ENCODE peak calls at places on chromosomes 2 and 18, in four cellular contexts. R, P, U and G are unnamed samples.

GRCh38 chr2:232330068-232330999 is 48.2 kb upstream of the ALPP start:
- DNase-seq in R (no peak), U (no peak), P (no peak), G (no peak)

GRCh38 chr2:72745679-72746368 is 80.0 kb downstream of the EXOC6B start:
- DNase-seq in U (no peak), P (no peak), R (peak; percentile 42), G (no peak)

GRCh38 chr2:72782520-72782919 is 43.3 kb downstream of the EXOC6B start:
- DNase-seq in R (no peak), P (no peak), U (no peak), G (no peak)

GRCh38 chr2:233789554-233789953 is 11.4 kb downstream of the MROH2A start:
- DNase-seq in R (no peak), U (no peak), P (peak; percentile 14), G (no peak)

GRCh38 chr2:208000701-208001395 is 24.5 kb downstream of the PLEKHM3 start:
- DNase-seq in U (no peak), R (no peak), P (no peak), G (no peak)

GRCh38 chr2:128641421-128642095 is 322.9 kb upstream of the HS6ST1 start:
- DNase-seq in R (no peak), P (peak; percentile 17), U (no peak), G (no peak)

GRCh38 chr18:35415511-35416427 is 38.6 kb upstream of the ZNF396 start:
- DNase-seq in U (no peak), P (no peak), R (peak; percentile 37), G (no peak)

GRCh38 chr2:148184967-148185366 is 164.1 kb downstream of the MBD5 start:
- DNase-seq in R (no peak), U (no peak), P (no peak), G (no peak)

GRCh38 chr18:36531636-36532035 is 234.1 kb downstream of the FHOD3 start:
- DNase-seq in R (no peak), U (no peak), P (no peak), G (no peak)

GRCh38 chr2:199128476-199129214 is 329.1 kb downstream of the SATB2 start:
- DNase-seq in U (no peak), P (no peak), R (no peak), G (no peak)

GRCh38 chr2:70627499-70627898 is 73.9 kb upstream of the TGFA start:
- DNase-seq in P (no peak), R (no peak), U (no peak), G (no peak)

GRCh38 chr18:6714027-6714426 is 15.5 kb upstream of the ARHGAP28 start:
- DNase-seq in U (no peak), P (no peak), R (no peak), G (no peak)

GRCh38 chr2:195656131-195656858 is 731 bp upstream of the SLC39A10 start:
- DNase-seq in P (no peak), U (no peak), R (no peak), G (no peak)

GRCh38 chr2:223576873-223577272 is 25.3 kb downstream of the SCG2 start:
- DNase-seq in R (peak; percentile 98), U (no peak), P (no peak), G (no peak)

GRCh38 chr2:71692621-71693277 is 239.4 kb downstream of the DYSF start:
- DNase-seq in P (no peak), U (no peak), R (no peak), G (no peak)

GRCh38 chr2:66435963-66436362 is 1.0 kb downstream of the MEIS1 start:
- DNase-seq in R (no peak), P (no peak), U (no peak), G (no peak)

GRCh38 chr2:59932341-59932740 is 621.1 kb downstream of the BCL11A start:
- DNase-seq in R (no peak), P (no peak), U (no peak), G (no peak)

GRCh38 chr2:127514485-127514884 is 11.8 kb downstream of the IWS1 start:
- DNase-seq in R (no peak), P (no peak), U (no peak), G (peak; percentile 70)

GRCh38 chr2:105796131-105796638 is 51.5 kb downstream of the NCK2 start:
- DNase-seq in R (no peak), P (no peak), U (no peak), G (no peak)

GRCh38 chr2:221758076-221758475 is 186.0 kb upstream of the EPHA4 start:
- DNase-seq in P (no peak), U (no peak), R (no peak), G (no peak)

GRCh38 chr2:69196327-69197117 is 183.5 kb downstream of the ANTXR1 start:
- DNase-seq in R (peak; percentile 90), P (no peak), U (no peak), G (no peak)

GRCh38 chr2:26758790-26759321 is 5.2 kb upstream of the SLC35F6 start:
- DNase-seq in P (peak; percentile 83), U (no peak), R (no peak), G (no peak)

GRCh38 chr18:6795307-6795706 is 65.8 kb downstream of the ARHGAP28 start:
- DNase-seq in R (no peak), U (no peak), P (no peak), G (no peak)

GRCh38 chr2:182638652-182639051 is 77.4 kb upstream of the DNAJC10 start:
- DNase-seq in U (no peak), R (no peak), P (no peak), G (no peak)

GRCh38 chr2:182463760-182464159 is 36.9 kb upstream of the PDE1A start:
- DNase-seq in P (no peak), U (no peak), R (no peak), G (no peak)

GRCh38 chr2:152405206-152406118 is 70.5 kb downstream of the FMNL2 start:
- DNase-seq in P (no peak), U (no peak), R (no peak), G (no peak)

GRCh38 chr18:34659579-34660517 is 50.2 kb upstream of the DTNA start:
- DNase-seq in P (peak; percentile 98), R (peak; percentile 98), U (no peak), G (peak; percentile 62)

GRCh38 chr2:9287400-9288059 is 80.9 kb downstream of the ASAP2 start:
- DNase-seq in U (no peak), R (peak; percentile 98), P (no peak), G (no peak)

GRCh38 chr18:76130845-76131244 is 364.2 kb downstream of the ZNF516 start:
- DNase-seq in U (no peak), R (no peak), P (no peak), G (no peak)

GRCh38 chr2:157836531-157836930 is 39.6 kb downstream of the ACVR1 start:
- DNase-seq in U (no peak), R (no peak), P (no peak), G (no peak)

GRCh38 chr2:66966631-66967030 is 430.5 kb upstream of the ETAA1 start:
- DNase-seq in P (no peak), U (no peak), R (peak; percentile 38), G (no peak)

GRCh38 chr2:204544961-204545860 is at the start of gene PARD3B:
- DNase-seq in R (peak; percentile 24), P (peak; percentile 68), U (peak; percentile 4), G (peak; percentile 13)

GRCh38 chr2:119292226-119292625 is 68.6 kb downstream of the STEAP3 start:
- DNase-seq in P (peak; percentile 84), R (peak; percentile 34), U (no peak), G (no peak)

GRCh38 chr2:7825591-7826312 is 856.1 kb upstream of the ID2 start:
- DNase-seq in R (peak; percentile 96), P (no peak), U (no peak), G (no peak)

GRCh38 chr18:75211002-75211621 is 515 bp downstream of the TSHZ1 start:
- DNase-seq in P (no peak), U (no peak), R (no peak), G (no peak)

DNA sequence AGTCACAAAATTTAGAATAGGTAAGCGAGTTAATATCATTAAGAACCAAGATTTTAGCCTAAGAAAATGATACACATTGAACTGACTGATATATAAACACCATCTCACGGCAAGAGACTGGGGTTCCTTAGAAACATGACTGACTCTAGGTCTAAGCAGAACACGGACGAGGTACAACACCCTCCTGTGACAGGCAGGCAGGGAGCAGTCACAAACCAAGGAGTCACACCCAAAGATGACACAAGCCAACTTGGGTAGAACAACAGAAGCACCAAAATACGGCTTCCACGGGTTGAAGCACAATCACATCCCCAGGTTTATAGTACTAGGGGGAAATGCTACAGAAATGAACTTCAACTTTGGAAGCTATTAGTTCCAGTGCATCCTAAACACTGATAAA is 24.3 kb downstream of the HDLBP start:
- DNase-seq in R (no peak), U (no peak), P (no peak), G (no peak)
- H3K27ac ChIP-seq in R (no peak overlapping the region), U (no peak overlapping the region), P (no peak overlapping the region), G (no peak overlapping the region)

DNA sequence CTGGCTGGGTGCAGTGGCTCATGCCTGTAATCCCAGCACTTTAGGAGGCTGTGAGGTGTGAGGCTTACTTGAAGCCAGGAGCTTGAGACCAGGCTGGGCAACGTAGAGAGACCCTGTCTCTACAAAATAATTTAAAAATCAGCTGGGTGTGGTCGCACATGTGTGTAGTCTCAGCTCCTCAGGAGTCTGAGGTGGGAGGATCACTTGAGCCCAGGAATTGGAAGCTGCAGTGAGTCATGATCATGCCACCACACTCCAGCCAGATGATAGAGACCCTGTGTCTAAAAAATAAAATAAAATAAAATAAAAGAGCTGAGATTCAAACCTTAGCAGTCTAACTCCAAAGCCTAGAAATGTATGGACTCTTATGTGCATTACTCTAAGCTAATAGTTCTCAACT is 39.0 kb upstream of the NEDD4L start:
- DNase-seq in R (peak; percentile 58), U (no peak), P (no peak), G (no peak)
- H3K27ac ChIP-seq in R (peak overlapping the region; percentile 70), U (no peak overlapping the region), P (no peak overlapping the region), G (no peak overlapping the region)

GRCh38 chr2:215332876-215333600 is 21.2 kb downstream of the ATIC start:
- DNase-seq in U (no peak), R (no peak), P (no peak), G (no peak)
- H3K27ac ChIP-seq in U (no peak overlapping the region), R (no peak overlapping the region), P (no peak overlapping the region), G (no peak overlapping the region)

DNA sequence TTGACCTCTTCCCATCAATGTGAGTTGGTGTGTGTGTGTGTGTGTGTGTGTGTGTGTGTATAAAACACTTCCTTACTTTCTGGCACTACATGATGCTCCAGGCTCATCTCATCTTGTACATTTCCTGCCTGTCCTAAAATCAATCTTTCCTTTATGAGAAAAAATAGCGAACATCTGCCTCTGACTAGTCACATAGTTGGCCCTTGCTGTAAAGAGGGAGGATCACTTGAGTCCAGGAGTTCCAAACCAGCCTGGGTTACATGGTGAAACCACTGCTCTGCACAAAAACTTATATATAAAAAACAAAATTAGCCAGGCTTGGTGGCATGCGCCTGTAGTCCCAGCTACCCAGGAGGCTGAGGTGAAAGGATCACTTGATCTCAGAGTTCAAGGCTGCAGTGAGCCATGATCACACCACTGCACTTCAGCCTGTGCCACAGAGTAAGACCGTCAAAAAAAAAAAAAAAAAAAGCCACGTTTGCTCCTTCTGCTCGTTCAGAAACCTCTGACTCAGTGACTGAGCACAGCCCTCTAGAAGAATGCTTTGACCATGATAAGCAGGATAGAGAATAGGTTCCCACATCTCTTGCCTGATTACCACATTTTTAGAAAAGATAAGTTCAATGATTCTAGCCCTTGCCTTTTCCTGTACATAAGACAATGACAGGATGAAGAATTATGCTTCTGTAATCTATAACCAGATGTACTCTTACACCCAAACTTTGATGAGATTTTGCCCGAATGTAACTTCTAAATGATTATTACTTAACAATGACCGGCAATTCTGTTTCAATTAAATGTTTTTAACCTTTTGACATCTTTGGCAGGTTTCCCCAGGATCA is 45.2 kb upstream of the ST3GAL5 start:
- DNase-seq in R (peak; percentile 92), P (peak; percentile 81), U (no peak), G (no peak)
- H3K27ac ChIP-seq in R (peak overlapping the region; percentile 65), P (peak overlapping the region; percentile 50), U (no peak overlapping the region), G (no peak overlapping the region)